ENCODE peak calls at places on chromosomes 5 and 9, in seven cellular contexts. G, Y, D, H, F, E and C are unnamed samples.

GRCh38 chr9:93223241-93224180 is 39.6 kb downstream of the WNK2 start:
- DNase-seq in G (no peak), Y (peak; percentile 19), D (peak; percentile 56), H (no peak), F (peak; percentile 13), E (no peak), C (no peak)

GRCh38 chr5:58466939-58467338 is 7.1 kb upstream of the PLK2 start:
- DNase-seq in G (no peak), Y (no peak), D (no peak), H (no peak), F (peak; percentile 46), E (no peak), C (peak; percentile 28)

GRCh38 chr9:71819115-71819739 is 50.9 kb upstream of the CEMIP2 start:
- DNase-seq in G (peak; percentile 58), Y (no peak), D (peak; percentile 10), H (peak; percentile 22), F (peak; percentile 42), E (peak; percentile 21), C (peak; percentile 31)

GRCh38 chr9:130128782-130129424 is 43.3 kb upstream of the NCS1 start:
- DNase-seq in G (no peak), Y (peak; percentile 73), D (no peak), H (peak; percentile 65), F (peak; percentile 91), E (peak; percentile 56), C (peak; percentile 77)

GRCh38 chr5:145520335-145520734 is 314.8 kb downstream of the PRELID2 start:
- DNase-seq in G (no peak), Y (no peak), D (no peak), H (no peak), F (no peak), E (no peak), C (no peak)

GRCh38 chr5:78569441-78569840 is 79.1 kb downstream of the LHFPL2 start:
- DNase-seq in G (peak; percentile 59), Y (peak; percentile 89), D (no peak), H (peak; percentile 71), F (peak; percentile 90), E (peak; percentile 80), C (no peak)

GRCh38 chr9:125169889-125170288 is 19.7 kb downstream of the PPP6C start:
- DNase-seq in G (no peak), Y (no peak), D (no peak), H (no peak), F (no peak), E (no peak), C (no peak)

GRCh38 chr9:86303316-86303975 is 21.1 kb upstream of the ISCA1 start:
- DNase-seq in G (no peak), Y (no peak), D (no peak), H (no peak), F (peak; percentile 43), E (no peak), C (no peak)

GRCh38 chr5:3004361-3005080 is 253.0 kb upstream of the IRX2 start:
- DNase-seq in G (no peak), Y (no peak), D (no peak), H (no peak), F (no peak), E (no peak), C (no peak)

GRCh38 chr5:151086905-151087360 is 6.1 kb upstream of the TNIP1 start:
- DNase-seq in G (no peak), Y (no peak), D (no peak), H (no peak), F (no peak), E (no peak), C (peak; percentile 83)

GRCh38 chr9:119184265-119184936 is 184.8 kb downstream of the BRINP1 start:
- DNase-seq in G (no peak), Y (no peak), D (no peak), H (no peak), F (no peak), E (no peak), C (no peak)

GRCh38 chr5:149404746-149405549 is 25.9 kb upstream of the IL17B start:
- DNase-seq in G (no peak), Y (no peak), D (no peak), H (no peak), F (peak; percentile 96), E (no peak), C (no peak)

GRCh38 chr5:142248853-142249462 is 75.9 kb downstream of the SPRY4 start:
- DNase-seq in G (peak; percentile 39), Y (peak; percentile 60), D (no peak), H (peak; percentile 68), F (no peak), E (peak; percentile 37), C (no peak)

GRCh38 chr9:38255599-38255998 is 136.9 kb upstream of the ALDH1B1 start:
- DNase-seq in G (no peak), Y (no peak), D (no peak), H (no peak), F (no peak), E (no peak), C (no peak)

DNA sequence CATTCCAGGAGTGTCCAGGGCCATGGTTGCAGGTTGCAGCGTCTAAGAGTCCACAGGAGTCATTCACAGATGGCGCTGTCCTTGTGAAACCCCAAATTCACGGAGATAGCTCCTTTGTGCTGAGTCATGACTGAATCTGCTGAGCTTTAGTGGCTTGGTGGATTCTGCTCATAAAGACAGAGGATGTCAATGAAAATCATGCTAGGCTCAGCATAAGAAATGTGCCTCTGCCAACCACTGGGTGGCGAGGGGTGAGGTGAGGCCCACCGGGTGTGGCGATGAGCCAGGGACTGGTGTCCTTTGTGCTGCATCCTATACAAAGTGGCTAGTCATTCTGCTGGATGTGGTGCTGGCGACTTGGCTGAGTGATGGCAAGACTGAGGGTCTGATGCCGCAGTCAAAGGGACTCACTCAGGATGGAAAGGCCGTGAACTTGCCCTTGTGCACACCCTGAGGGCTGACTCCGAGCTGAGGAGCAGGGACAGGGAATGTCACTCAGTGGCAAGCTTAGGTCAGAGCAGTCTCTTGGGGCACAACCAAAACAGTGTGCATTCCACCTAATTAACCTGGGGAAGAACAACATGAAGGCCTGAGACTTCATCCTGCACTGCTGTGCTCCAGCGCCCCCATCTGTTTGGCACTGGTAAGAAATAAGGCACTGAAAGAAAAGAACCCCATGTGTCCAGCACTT is 71.5 kb downstream of the DAP start:
- DNase-seq in G (peak; percentile 37), Y (no peak), D (no peak), H (no peak), F (peak; percentile 62), E (no peak), C (peak; percentile 61)
- TF ChIP-seq CTCF in G (peak; percentile 35), Y (peak; percentile 26), D (peak; percentile 46), H (no peak), F (peak; percentile 47), E (peak; percentile 16), C (peak; percentile 30)

GRCh38 chr5:129541648-129542251 is 81.7 kb downstream of the ADAMTS19 start:
- DNase-seq in G (no peak), Y (no peak), D (peak; percentile 48), H (no peak), F (peak; percentile 16), E (no peak), C (no peak)
- TF ChIP-seq CTCF in G (peak; percentile 13), Y (no peak), D (peak; percentile 95), H (no peak), F (peak; percentile 43), E (no peak), C (no peak)

DNA sequence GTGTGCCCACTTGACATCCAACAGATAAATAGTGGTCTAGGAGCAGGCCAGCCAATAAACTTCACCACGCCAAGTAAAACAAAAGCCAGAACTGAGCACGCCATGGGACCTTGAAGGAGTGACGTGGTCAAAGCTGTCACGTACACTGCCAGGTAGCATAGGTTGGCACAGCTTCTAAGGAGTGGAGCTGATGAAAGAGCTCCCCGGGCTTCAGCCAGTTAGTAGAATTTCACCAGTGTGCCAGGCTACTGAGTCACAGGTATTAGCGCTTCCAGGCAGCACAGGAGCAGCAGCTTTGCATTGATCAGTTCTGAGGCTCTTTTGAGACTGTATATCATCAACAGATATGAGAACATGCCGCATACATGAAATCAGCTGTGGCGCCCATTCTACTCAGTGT is 19.4 kb downstream of the VLDLR start:
- DNase-seq in G (no peak), Y (no peak), D (no peak), H (no peak), F (no peak), E (no peak), C (no peak)
- TF ChIP-seq CTCF in G (no peak), Y (no peak), D (no peak), H (no peak), F (no peak), E (no peak), C (no peak)

GRCh38 chr9:17519761-17520160 is 59.1 kb upstream of the SH3GL2 start:
- DNase-seq in G (no peak), Y (no peak), D (no peak), H (no peak), F (peak; percentile 12), E (no peak), C (no peak)

GRCh38 chr9:17521456-17521855 is 57.4 kb upstream of the SH3GL2 start:
- DNase-seq in G (no peak), Y (no peak), D (no peak), H (no peak), F (no peak), E (no peak), C (no peak)

GRCh38 chr9:17520264-17521058 is 58.4 kb upstream of the SH3GL2 start:
- DNase-seq in G (no peak), Y (no peak), D (no peak), H (no peak), F (no peak), E (no peak), C (no peak)
- TF ChIP-seq CTCF in G (no peak), Y (no peak), D (no peak), H (no peak), F (no peak), E (no peak), C (no peak)